ENCODE peak calls at places on chromosomes 3 and 15, in four cellular contexts. One of them, this sample, is unnamed.

GRCh38 chr15:96122077-96123027 is 208.1 kb upstream of the NR2F2 start:
- DNase-seq in MM.1S: no peak
- DNase-seq in cardiac muscle cell: peak
- DNase-seq in activated B cell treated with CpG ODN at 0.5 μM for 24 hours: no peak
- DNase-seq in this sample: no peak

GRCh38 chr3:34258271-34259015 is 460.0 kb downstream of the PDCD6IP start:
- DNase-seq in cardiac muscle cell: peak
- DNase-seq in MM.1S: no peak
- DNase-seq in activated B cell treated with CpG ODN at 0.5 μM for 24 hours: no peak
- DNase-seq in this sample: no peak

GRCh38 chr15:77415450-77416448 is 4.2 kb downstream of the PEAK1 start:
- DNase-seq in MM.1S: no peak
- DNase-seq in activated B cell treated with CpG ODN at 0.5 μM for 24 hours: no peak
- DNase-seq in cardiac muscle cell: no peak
- DNase-seq in this sample: no peak

GRCh38 chr3:58585994-58586393 is 8.8 kb upstream of the FAM107A start:
- DNase-seq in MM.1S: no peak
- DNase-seq in activated B cell treated with CpG ODN at 0.5 μM for 24 hours: no peak
- DNase-seq in cardiac muscle cell: no peak
- DNase-seq in this sample: peak

GRCh38 chr3:184428561-184429175 is 48.8 kb downstream of the CHRD start:
- DNase-seq in MM.1S: no peak
- DNase-seq in cardiac muscle cell: no peak
- DNase-seq in activated B cell treated with CpG ODN at 0.5 μM for 24 hours: no peak
- DNase-seq in this sample: no peak

GRCh38 chr3:149120051-149120972 is 9.1 kb upstream of the HPS3 start:
- DNase-seq in MM.1S: peak
- DNase-seq in cardiac muscle cell: peak
- DNase-seq in activated B cell treated with CpG ODN at 0.5 μM for 24 hours: no peak
- DNase-seq in this sample: peak

GRCh38 chr3:64687781-64688515 is at the start of gene ADAMTS9:
- DNase-seq in MM.1S: no peak
- DNase-seq in activated B cell treated with CpG ODN at 0.5 μM for 24 hours: no peak
- DNase-seq in cardiac muscle cell: peak
- DNase-seq in this sample: no peak

GRCh38 chr15:29682781-29683180 is 139.5 kb downstream of the TJP1 start:
- DNase-seq in MM.1S: no peak
- DNase-seq in cardiac muscle cell: no peak
- DNase-seq in activated B cell treated with CpG ODN at 0.5 μM for 24 hours: no peak
- DNase-seq in this sample: no peak

GRCh38 chr15:69893863-69894262 is 203.9 kb downstream of the TLE3 start:
- DNase-seq in MM.1S: no peak
- DNase-seq in activated B cell treated with CpG ODN at 0.5 μM for 24 hours: no peak
- DNase-seq in cardiac muscle cell: no peak
- DNase-seq in this sample: no peak

GRCh38 chr15:75114327-75114726 is 87.4 kb upstream of the C15orf39 start:
- DNase-seq in MM.1S: no peak
- DNase-seq in activated B cell treated with CpG ODN at 0.5 μM for 24 hours: no peak
- DNase-seq in cardiac muscle cell: no peak
- DNase-seq in this sample: peak

GRCh38 chr3:30680789-30681188 is 74.4 kb downstream of the TGFBR2 start:
- DNase-seq in cardiac muscle cell: no peak
- DNase-seq in MM.1S: no peak
- DNase-seq in activated B cell treated with CpG ODN at 0.5 μM for 24 hours: no peak
- DNase-seq in this sample: no peak

GRCh38 chr3:139521811-139522210 is 17.7 kb downstream of the RBP1 start:
- DNase-seq in cardiac muscle cell: no peak
- DNase-seq in activated B cell treated with CpG ODN at 0.5 μM for 24 hours: no peak
- DNase-seq in MM.1S: no peak
- DNase-seq in this sample: no peak

GRCh38 chr3:6112546-6112945 is 748.4 kb upstream of the GRM7 start:
- DNase-seq in MM.1S: no peak
- DNase-seq in cardiac muscle cell: no peak
- DNase-seq in activated B cell treated with CpG ODN at 0.5 μM for 24 hours: no peak
- DNase-seq in this sample: no peak

GRCh38 chr3:191085091-191085490 is 114.0 kb upstream of the OSTN start:
- DNase-seq in cardiac muscle cell: no peak
- DNase-seq in MM.1S: no peak
- DNase-seq in activated B cell treated with CpG ODN at 0.5 μM for 24 hours: no peak
- DNase-seq in this sample: no peak

GRCh38 chr3:14431556-14431927 is 29.1 kb downstream of the SLC6A6 start:
- DNase-seq in activated B cell treated with CpG ODN at 0.5 μM for 24 hours: peak
- DNase-seq in cardiac muscle cell: no peak
- DNase-seq in MM.1S: no peak
- DNase-seq in this sample: peak

GRCh38 chr15:63043391-63044076 is 987 bp downstream of the TPM1 start:
- DNase-seq in activated B cell treated with CpG ODN at 0.5 μM for 24 hours: peak
- DNase-seq in MM.1S: no peak
- DNase-seq in cardiac muscle cell: no peak
- DNase-seq in this sample: no peak

GRCh38 chr15:40594429-40594836 is 384 bp downstream of the KNL1 start:
- DNase-seq in activated B cell treated with CpG ODN at 0.5 μM for 24 hours: no peak
- DNase-seq in MM.1S: peak
- DNase-seq in cardiac muscle cell: peak
- DNase-seq in this sample: peak

GRCh38 chr3:175495331-175495730 is 636.2 kb downstream of the NAALADL2 start:
- DNase-seq in MM.1S: no peak
- DNase-seq in cardiac muscle cell: no peak
- DNase-seq in activated B cell treated with CpG ODN at 0.5 μM for 24 hours: no peak
- DNase-seq in this sample: peak

GRCh38 chr3:170703121-170703588 is 117.3 kb upstream of the SLC7A14 start:
- DNase-seq in MM.1S: no peak
- DNase-seq in cardiac muscle cell: no peak
- DNase-seq in activated B cell treated with CpG ODN at 0.5 μM for 24 hours: no peak
- DNase-seq in this sample: no peak

GRCh38 chr15:43226436-43227305 is 5.9 kb upstream of the EPB42 start:
- DNase-seq in cardiac muscle cell: no peak
- DNase-seq in MM.1S: no peak
- DNase-seq in activated B cell treated with CpG ODN at 0.5 μM for 24 hours: no peak
- DNase-seq in this sample: no peak

GRCh38 chr15:37099321-37100108 is 834 bp downstream of the MEIS2 start:
- DNase-seq in MM.1S: peak
- DNase-seq in activated B cell treated with CpG ODN at 0.5 μM for 24 hours: no peak
- DNase-seq in cardiac muscle cell: no peak
- DNase-seq in this sample: peak

GRCh38 chr3:108296239-108296638 is at the start of gene HHLA2:
- DNase-seq in cardiac muscle cell: no peak
- DNase-seq in activated B cell treated with CpG ODN at 0.5 μM for 24 hours: no peak
- DNase-seq in MM.1S: no peak
- DNase-seq in this sample: peak

GRCh38 chr3:77169844-77170243 is 129.9 kb downstream of the ROBO2 start:
- DNase-seq in activated B cell treated with CpG ODN at 0.5 μM for 24 hours: no peak
- DNase-seq in cardiac muscle cell: no peak
- DNase-seq in MM.1S: no peak
- DNase-seq in this sample: no peak

GRCh38 chr3:23807161-23808015 is 1.6 kb downstream of the UBE2E1 start:
- DNase-seq in cardiac muscle cell: peak
- DNase-seq in MM.1S: peak
- DNase-seq in activated B cell treated with CpG ODN at 0.5 μM for 24 hours: no peak
- DNase-seq in this sample: peak

GRCh38 chr3:16288664-16289063 is 23.7 kb downstream of the OXNAD1 start:
- DNase-seq in MM.1S: no peak
- DNase-seq in activated B cell treated with CpG ODN at 0.5 μM for 24 hours: no peak
- DNase-seq in cardiac muscle cell: peak
- DNase-seq in this sample: no peak

GRCh38 chr3:192354687-192355086 is 372.7 kb downstream of the FGF12 start:
- DNase-seq in MM.1S: no peak
- DNase-seq in cardiac muscle cell: no peak
- DNase-seq in activated B cell treated with CpG ODN at 0.5 μM for 24 hours: no peak
- DNase-seq in this sample: no peak

GRCh38 chr3:138197058-138197457 is 10.0 kb downstream of the ARMC8 start:
- DNase-seq in cardiac muscle cell: peak
- DNase-seq in MM.1S: peak
- DNase-seq in activated B cell treated with CpG ODN at 0.5 μM for 24 hours: no peak
- DNase-seq in this sample: peak

GRCh38 chr3:153350420-153350819 is 188.4 kb downstream of the RAP2B start:
- DNase-seq in MM.1S: peak
- DNase-seq in activated B cell treated with CpG ODN at 0.5 μM for 24 hours: no peak
- DNase-seq in cardiac muscle cell: no peak
- DNase-seq in this sample: no peak

GRCh38 chr3:45677045-45677436 is 12.2 kb upstream of the SACM1L start:
- DNase-seq in MM.1S: no peak
- DNase-seq in activated B cell treated with CpG ODN at 0.5 μM for 24 hours: no peak
- DNase-seq in cardiac muscle cell: no peak
- DNase-seq in this sample: no peak

GRCh38 chr15:47737424-47737823 is 20.1 kb downstream of the SEMA6D start:
- DNase-seq in MM.1S: no peak
- DNase-seq in activated B cell treated with CpG ODN at 0.5 μM for 24 hours: no peak
- DNase-seq in cardiac muscle cell: no peak
- DNase-seq in this sample: no peak

GRCh38 chr15:67446449-67446848 is 74.5 kb upstream of the C15orf61 start:
- DNase-seq in MM.1S: no peak
- DNase-seq in activated B cell treated with CpG ODN at 0.5 μM for 24 hours: no peak
- DNase-seq in cardiac muscle cell: no peak
- DNase-seq in this sample: no peak

GRCh38 chr15:67444100-67444499 is 76.8 kb upstream of the C15orf61 start:
- DNase-seq in cardiac muscle cell: no peak
- DNase-seq in activated B cell treated with CpG ODN at 0.5 μM for 24 hours: no peak
- DNase-seq in MM.1S: no peak
- DNase-seq in this sample: no peak
- TF ChIP-seq CTCF in cardiac muscle cell: no peak
- TF ChIP-seq CTCF in activated B cell treated with CpG ODN at 0.5 μM for 24 hours: no peak
- TF ChIP-seq CTCF in MM.1S: no peak
- TF ChIP-seq CTCF in this sample: no peak

DNA sequence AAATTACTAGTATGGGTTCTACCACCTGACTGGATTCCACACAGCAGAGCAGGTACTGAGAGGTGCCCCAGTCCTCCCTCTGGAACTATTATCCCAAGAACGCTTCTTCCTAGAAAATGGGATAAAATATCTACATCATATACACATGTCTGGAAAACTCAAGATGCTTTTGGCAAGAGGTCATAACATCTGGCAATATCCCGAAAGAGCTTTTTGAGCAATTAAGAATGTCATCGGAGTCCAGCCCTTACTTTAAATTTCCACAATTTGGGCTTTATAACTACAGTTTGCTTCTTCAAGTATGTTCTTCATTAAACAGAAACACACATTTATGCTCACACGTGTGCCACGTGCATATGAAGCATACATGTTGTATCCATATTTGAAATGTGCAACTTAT is 365.9 kb upstream of the THBS1 start:
- DNase-seq in cardiac muscle cell: no peak
- DNase-seq in MM.1S: no peak
- DNase-seq in activated B cell treated with CpG ODN at 0.5 μM for 24 hours: no peak
- DNase-seq in this sample: no peak
- TF ChIP-seq CTCF in cardiac muscle cell: no peak
- TF ChIP-seq CTCF in MM.1S: no peak
- TF ChIP-seq CTCF in activated B cell treated with CpG ODN at 0.5 μM for 24 hours: no peak
- TF ChIP-seq CTCF in this sample: no peak

DNA sequence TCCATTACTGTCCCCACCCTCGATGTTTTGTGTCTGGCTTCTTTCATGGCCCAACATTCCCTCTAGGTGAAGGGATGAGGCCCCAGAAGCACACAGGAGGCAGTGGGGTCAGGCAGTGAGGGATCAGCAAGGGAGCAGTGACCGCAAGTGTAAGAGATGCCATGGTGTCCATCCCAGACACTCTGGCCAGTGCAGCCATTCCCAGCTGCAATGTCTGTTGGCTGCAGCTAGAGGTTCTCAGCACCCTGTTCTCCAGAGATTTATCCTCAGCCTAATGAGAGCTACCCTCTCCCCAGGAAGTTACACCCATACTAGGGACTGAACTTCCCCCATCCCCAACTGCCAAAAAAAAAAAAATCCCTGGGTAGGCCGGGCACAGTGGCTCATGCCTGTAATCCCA is 40.2 kb downstream of the TRANK1 start:
- DNase-seq in activated B cell treated with CpG ODN at 0.5 μM for 24 hours: no peak
- DNase-seq in MM.1S: no peak
- DNase-seq in cardiac muscle cell: peak
- DNase-seq in this sample: no peak
- TF ChIP-seq CTCF in activated B cell treated with CpG ODN at 0.5 μM for 24 hours: no peak
- TF ChIP-seq CTCF in MM.1S: peak
- TF ChIP-seq CTCF in cardiac muscle cell: peak
- TF ChIP-seq CTCF in this sample: peak

GRCh38 chr3:32950516-32950915 is 928 bp upstream of the CCR4 start:
- DNase-seq in activated B cell treated with CpG ODN at 0.5 μM for 24 hours: no peak
- DNase-seq in cardiac muscle cell: no peak
- DNase-seq in MM.1S: no peak
- DNase-seq in this sample: no peak

GRCh38 chr3:32951410-32951811 is at the start of gene CCR4:
- DNase-seq in MM.1S: no peak
- DNase-seq in activated B cell treated with CpG ODN at 0.5 μM for 24 hours: no peak
- DNase-seq in cardiac muscle cell: no peak
- DNase-seq in this sample: peak

GRCh38 chr3:32952369-32953067 is 1.1 kb downstream of the CCR4 start:
- DNase-seq in MM.1S: no peak
- DNase-seq in cardiac muscle cell: no peak
- DNase-seq in activated B cell treated with CpG ODN at 0.5 μM for 24 hours: no peak
- DNase-seq in this sample: no peak

GRCh38 chr3:32956750-32957570 is 5.5 kb downstream of the CCR4 start:
- DNase-seq in cardiac muscle cell: no peak
- DNase-seq in activated B cell treated with CpG ODN at 0.5 μM for 24 hours: no peak
- DNase-seq in MM.1S: no peak
- DNase-seq in this sample: no peak

DNA sequence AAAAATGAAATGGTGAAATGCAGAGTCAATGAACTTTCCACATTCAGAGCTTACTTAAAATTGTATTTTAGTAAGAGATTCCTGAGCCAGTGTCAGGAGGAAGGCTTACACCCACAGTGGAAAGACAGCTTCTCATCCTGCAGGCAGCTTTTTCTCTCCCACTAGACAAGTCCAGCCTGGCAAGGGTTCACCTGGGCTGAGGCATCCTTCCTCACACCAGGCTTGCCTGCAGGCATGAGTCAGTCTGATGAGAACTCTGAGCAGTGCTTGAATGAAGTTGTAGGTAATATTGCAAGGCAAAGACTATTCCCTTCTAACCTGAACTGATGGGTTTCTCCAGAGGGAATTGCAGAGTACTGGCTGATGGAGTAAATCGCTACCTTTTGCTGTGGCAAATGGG is 3.1 kb downstream of the CCR4 start:
- DNase-seq in activated B cell treated with CpG ODN at 0.5 μM for 24 hours: no peak
- DNase-seq in cardiac muscle cell: no peak
- DNase-seq in MM.1S: no peak
- DNase-seq in this sample: no peak
- TF ChIP-seq CTCF in activated B cell treated with CpG ODN at 0.5 μM for 24 hours: no peak
- TF ChIP-seq CTCF in cardiac muscle cell: no peak
- TF ChIP-seq CTCF in MM.1S: no peak
- TF ChIP-seq CTCF in this sample: no peak

GRCh38 chr15:32029862-32030781 is at the start of gene CHRNA7:
- DNase-seq in cardiac muscle cell: peak
- DNase-seq in MM.1S: peak
- DNase-seq in activated B cell treated with CpG ODN at 0.5 μM for 24 hours: no peak
- DNase-seq in this sample: peak
- TF ChIP-seq CTCF in cardiac muscle cell: peak
- TF ChIP-seq CTCF in MM.1S: peak
- TF ChIP-seq CTCF in activated B cell treated with CpG ODN at 0.5 μM for 24 hours: no peak
- TF ChIP-seq CTCF in this sample: peak